ENCODE peak calls at places on chromosomes 12 and 14, in seven cellular contexts. O is tibial artery; H is psoas muscle; T is DND-41; Q is Karpas-422; B is colonic mucosa; I is effector memory CD4-positive, alpha-beta T cell. V is an unnamed sample. For H3K4me1 and H3K9me3, the result is how much of the 10 kb centered on the place peaks cover.

GRCh38 chr12:91380651-91381050 is 198.0 kb upstream of the DCN start:
- DNase-seq in O (no peak), H (no peak), T (no peak), Q (no peak), B (no peak), I (no peak), V (no peak)

GRCh38 chr12:96811083-96811482 is 96.0 kb upstream of the NEDD1 start:
- DNase-seq in O (no peak), H (no peak), T (no peak), Q (no peak), B (no peak), I (no peak), V (no peak)

GRCh38 chr12:114355389-114356088 is 50.4 kb downstream of the TBX5 start:
- DNase-seq in O (no peak), H (no peak), T (peak), Q (peak), B (no peak), I (no peak), V (no peak)

GRCh38 chr14:31927348-31927826 is 149.7 kb upstream of the ARHGAP5 start:
- DNase-seq in O (no peak), H (no peak), T (no peak), Q (no peak), B (no peak), I (no peak), V (no peak)

GRCh38 chr14:72962829-72963312 is 36.6 kb downstream of the DCAF4 start:
- DNase-seq in O (no peak), H (no peak), T (no peak), Q (no peak), B (peak), I (no peak), V (no peak)

GRCh38 chr12:103495158-103495782 is 498 bp downstream of the C12orf42 start:
- DNase-seq in O (no peak), H (peak), T (peak), Q (no peak), B (peak), I (no peak), V (peak)

GRCh38 chr12:51132693-51133092 is 40.2 kb downstream of the TFCP2 start:
- DNase-seq in O (no peak), H (no peak), T (no peak), Q (no peak), B (no peak), I (no peak), V (no peak)

GRCh38 chr12:132948146-132949066 is 7.7 kb downstream of the ZNF605 start:
- DNase-seq in O (no peak), H (no peak), T (no peak), Q (no peak), B (no peak), I (no peak), V (no peak)

GRCh38 chr14:22650046-22650739 is 6.0 kb upstream of the OR6J1 start:
- DNase-seq in O (no peak), H (no peak), T (no peak), Q (peak), B (no peak), I (no peak), V (no peak)

DNA sequence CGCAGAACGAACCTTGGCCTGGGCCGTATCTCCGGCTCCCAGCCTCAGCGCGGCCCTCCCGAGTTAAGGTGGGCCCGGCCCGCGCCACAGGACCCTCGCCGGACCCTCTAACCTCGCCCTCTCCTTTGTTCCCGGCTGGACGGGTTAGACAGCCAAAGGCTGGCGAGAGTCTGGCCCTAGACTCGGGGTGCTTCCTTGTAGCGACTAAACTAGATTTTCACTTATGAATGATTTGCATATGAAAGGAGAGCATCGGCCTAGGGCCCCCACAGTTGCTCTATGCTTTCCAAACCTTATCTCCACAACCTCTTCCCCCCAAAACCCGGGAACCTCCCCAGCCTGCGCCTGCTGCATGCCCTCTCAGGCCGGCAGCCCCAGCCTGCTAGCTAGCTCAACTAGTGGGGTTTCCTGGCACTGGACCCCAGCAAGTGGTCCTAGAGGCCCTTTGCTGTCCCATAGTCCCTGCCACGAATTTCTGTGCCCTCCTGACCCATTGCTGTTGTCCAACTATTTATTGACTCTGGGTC is 2.0 kb downstream of the HOXC5 start:
- DNase-seq in O (no peak), H (no peak), T (no peak), Q (no peak), B (no peak), I (no peak), V (no peak)
- H3K4me3 ChIP-seq in O (no peak), H (no peak), T (no peak), Q (peak), B (no peak), I (no peak), V (no peak)

GRCh38 chr12:49160415-49160814 is 28.5 kb downstream of the TUBA1A start:
- DNase-seq in O (no peak), H (no peak), T (no peak), Q (peak), B (no peak), I (no peak), V (no peak)
- H3K4me1 ChIP-seq in O (under half), H (under half), T (under half), Q (under half), B (under half), I (under half), V (under half)

DNA sequence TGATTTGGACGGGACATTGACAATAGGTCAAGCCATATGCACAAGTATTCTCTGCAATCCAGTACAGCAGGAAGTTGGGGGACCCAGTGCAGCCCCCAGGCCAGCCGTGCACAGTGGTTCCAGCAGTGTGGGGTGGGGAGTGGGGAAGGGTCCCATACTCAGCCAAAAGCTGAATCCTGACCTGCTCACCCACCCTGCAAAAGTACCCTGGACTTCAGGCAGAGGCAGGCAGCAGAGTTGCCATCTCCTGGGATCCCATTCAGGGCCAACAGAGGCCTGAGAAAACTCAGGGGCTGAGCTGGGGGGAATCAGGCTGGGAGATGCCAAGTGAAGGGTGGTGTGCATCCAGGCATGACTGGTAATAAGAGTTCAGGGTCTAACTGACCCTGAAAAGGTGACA is 83.9 kb downstream of the ALG10 start:
- DNase-seq in O (no peak), H (no peak), T (no peak), Q (no peak), B (no peak), I (no peak), V (no peak)
- H3K9me3 ChIP-seq in O (under half), H (under half), T (under half), Q (under half), B (under half), I (under half), V (under half)

GRCh38 chr12:18183141-18183540 is 78.2 kb upstream of the PIK3C2G start:
- DNase-seq in O (no peak), H (no peak), T (no peak), Q (no peak), B (no peak), I (no peak), V (no peak)
- H3K4me3 ChIP-seq in O (no peak), H (no peak), T (no peak), Q (no peak), B (no peak), I (no peak), V (no peak)

GRCh38 chr12:31724597-31724996 is 4.2 kb downstream of the AMN1 start:
- DNase-seq in O (no peak), H (no peak), T (no peak), Q (no peak), B (no peak), I (no peak), V (no peak)
- H3K4me1 ChIP-seq in O (under half), H (under half), T (under half), Q (under half), B (under half), I (under half), V (half or more)

GRCh38 chr12:104529130-104529874 is 72.6 kb downstream of the CHST11 start:
- DNase-seq in O (no peak), H (no peak), T (no peak), Q (no peak), B (no peak), I (no peak), V (no peak)
- H3K9me3 ChIP-seq in O (under half), H (under half), T (under half), Q (under half), B (under half), I (under half), V (under half)

GRCh38 chr12:30754383-30754749 is 385 bp downstream of the CAPRIN2 start:
- DNase-seq in O (no peak), H (no peak), T (no peak), Q (peak), B (no peak), I (no peak), V (no peak)

GRCh38 chr12:30754750-30755394 is at the start of gene CAPRIN2:
- DNase-seq in O (peak), H (peak), T (peak), Q (peak), B (peak), I (peak), V (peak)

GRCh38 chr12:30755395-30755762 is 628 bp upstream of the CAPRIN2 start:
- DNase-seq in O (no peak), H (no peak), T (no peak), Q (no peak), B (no peak), I (no peak), V (no peak)

GRCh38 chr12:30757316-30757715 is 2.6 kb upstream of the CAPRIN2 start:
- DNase-seq in O (no peak), H (no peak), T (no peak), Q (no peak), B (no peak), I (no peak), V (no peak)

DNA sequence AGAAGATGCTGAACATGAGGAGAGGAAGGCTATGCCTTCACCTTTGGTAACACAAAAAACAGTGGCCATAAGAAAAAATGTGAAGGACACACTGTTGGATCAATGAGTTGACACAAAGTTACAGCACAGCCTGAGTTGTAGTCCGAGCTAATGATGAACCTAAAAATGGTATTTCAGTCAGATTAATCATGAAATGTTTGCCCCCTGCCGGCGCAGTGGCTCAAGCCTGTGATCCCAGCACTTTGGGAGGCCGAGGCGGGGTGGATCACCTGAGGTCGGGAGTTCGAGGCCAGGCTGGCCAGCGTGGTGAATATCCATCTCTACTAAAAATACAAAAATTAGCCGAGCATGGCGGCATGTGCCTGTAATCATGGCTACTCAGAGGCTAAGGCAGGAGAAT is 1.3 kb upstream of the CAPRIN2 start:
- DNase-seq in O (no peak), H (peak), T (no peak), Q (no peak), B (no peak), I (no peak), V (no peak)
- H3K4me3 ChIP-seq in O (no peak), H (no peak), T (no peak), Q (peak), B (no peak), I (no peak), V (no peak)

V was measured in CD4-positive, alpha-beta memory T cell.